ENCODE peak calls at places on chromosomes 16 and 17, in nine cellular contexts. One of them, this sample, is unnamed.

GRCh38 chr17:44913676-44914075 is 1.6 kb downstream of the GFAP start:
- DNase-seq in natural killer cell: no peak
- DNase-seq in mesothelial cell of epicardium: no peak
- DNase-seq in activated CD4-positive, alpha-beta T cell treated with anti-CD3 and anti-CD28 coated beads, Interleukin-2, amount 10 ng/mL, durations not matched to agents 7 days and 5 days: no peak
- DNase-seq in stimulated activated CD8-positive, alpha-beta memory T cell treated with anti-CD3 and anti-CD28 coated beads, Interleukin-4, amount 100 ng/mL, for 48 hours: no peak
- DNase-seq in fibroblast of villous mesenchyme: no peak
- DNase-seq in stimulated activated CD4-positive, alpha-beta T cell treated with anti-CD3 and anti-CD28 coated beads, Interleukin-4, amount 100 ng/mL, for 48 hours: no peak
- DNase-seq in GM18507: no peak
- DNase-seq in Right ventricle myocardium superior: no peak
- DNase-seq in this sample: no peak

GRCh38 chr16:53744449-53744848 is 40.5 kb downstream of the FTO start:
- DNase-seq in natural killer cell: no peak
- DNase-seq in mesothelial cell of epicardium: no peak
- DNase-seq in activated CD4-positive, alpha-beta T cell treated with anti-CD3 and anti-CD28 coated beads, Interleukin-2, amount 10 ng/mL, durations not matched to agents 7 days and 5 days: peak; percentile 20
- DNase-seq in stimulated activated CD8-positive, alpha-beta memory T cell treated with anti-CD3 and anti-CD28 coated beads, Interleukin-4, amount 100 ng/mL, for 48 hours: peak; percentile 27
- DNase-seq in fibroblast of villous mesenchyme: no peak
- DNase-seq in stimulated activated CD4-positive, alpha-beta T cell treated with anti-CD3 and anti-CD28 coated beads, Interleukin-4, amount 100 ng/mL, for 48 hours: no peak
- DNase-seq in GM18507: no peak
- DNase-seq in Right ventricle myocardium superior: no peak
- DNase-seq in this sample: no peak

GRCh38 chr17:66337268-66337667 is 34.9 kb downstream of the PRKCA start:
- DNase-seq in natural killer cell: no peak
- DNase-seq in mesothelial cell of epicardium: no peak
- DNase-seq in activated CD4-positive, alpha-beta T cell treated with anti-CD3 and anti-CD28 coated beads, Interleukin-2, amount 10 ng/mL, durations not matched to agents 7 days and 5 days: no peak
- DNase-seq in stimulated activated CD8-positive, alpha-beta memory T cell treated with anti-CD3 and anti-CD28 coated beads, Interleukin-4, amount 100 ng/mL, for 48 hours: no peak
- DNase-seq in fibroblast of villous mesenchyme: no peak
- DNase-seq in stimulated activated CD4-positive, alpha-beta T cell treated with anti-CD3 and anti-CD28 coated beads, Interleukin-4, amount 100 ng/mL, for 48 hours: no peak
- DNase-seq in GM18507: no peak
- DNase-seq in Right ventricle myocardium superior: no peak
- DNase-seq in this sample: no peak

GRCh38 chr17:58373003-58373402 is 21.0 kb upstream of the SUPT4H1 start:
- DNase-seq in natural killer cell: no peak
- DNase-seq in mesothelial cell of epicardium: no peak
- DNase-seq in activated CD4-positive, alpha-beta T cell treated with anti-CD3 and anti-CD28 coated beads, Interleukin-2, amount 10 ng/mL, durations not matched to agents 7 days and 5 days: no peak
- DNase-seq in stimulated activated CD8-positive, alpha-beta memory T cell treated with anti-CD3 and anti-CD28 coated beads, Interleukin-4, amount 100 ng/mL, for 48 hours: no peak
- DNase-seq in fibroblast of villous mesenchyme: no peak
- DNase-seq in stimulated activated CD4-positive, alpha-beta T cell treated with anti-CD3 and anti-CD28 coated beads, Interleukin-4, amount 100 ng/mL, for 48 hours: no peak
- DNase-seq in GM18507: no peak
- DNase-seq in Right ventricle myocardium superior: no peak
- DNase-seq in this sample: no peak

GRCh38 chr17:50213026-50214015 is 11.9 kb upstream of the COL1A1 start:
- DNase-seq in natural killer cell: peak; percentile 50
- DNase-seq in mesothelial cell of epicardium: no peak
- DNase-seq in activated CD4-positive, alpha-beta T cell treated with anti-CD3 and anti-CD28 coated beads, Interleukin-2, amount 10 ng/mL, durations not matched to agents 7 days and 5 days: peak; percentile 23
- DNase-seq in stimulated activated CD8-positive, alpha-beta memory T cell treated with anti-CD3 and anti-CD28 coated beads, Interleukin-4, amount 100 ng/mL, for 48 hours: peak; percentile 55
- DNase-seq in fibroblast of villous mesenchyme: no peak
- DNase-seq in stimulated activated CD4-positive, alpha-beta T cell treated with anti-CD3 and anti-CD28 coated beads, Interleukin-4, amount 100 ng/mL, for 48 hours: no peak
- DNase-seq in GM18507: peak; percentile 52
- DNase-seq in Right ventricle myocardium superior: no peak
- DNase-seq in this sample: peak; percentile 61

GRCh38 chr17:56185491-56185890 is 32.2 kb downstream of the ANKFN1 start:
- DNase-seq in natural killer cell: no peak
- DNase-seq in mesothelial cell of epicardium: no peak
- DNase-seq in activated CD4-positive, alpha-beta T cell treated with anti-CD3 and anti-CD28 coated beads, Interleukin-2, amount 10 ng/mL, durations not matched to agents 7 days and 5 days: no peak
- DNase-seq in stimulated activated CD8-positive, alpha-beta memory T cell treated with anti-CD3 and anti-CD28 coated beads, Interleukin-4, amount 100 ng/mL, for 48 hours: no peak
- DNase-seq in fibroblast of villous mesenchyme: peak; percentile 18
- DNase-seq in stimulated activated CD4-positive, alpha-beta T cell treated with anti-CD3 and anti-CD28 coated beads, Interleukin-4, amount 100 ng/mL, for 48 hours: no peak
- DNase-seq in GM18507: no peak
- DNase-seq in Right ventricle myocardium superior: no peak
- DNase-seq in this sample: no peak

GRCh38 chr17:53924530-53925455 is 102.1 kb downstream of the KIF2B start:
- DNase-seq in natural killer cell: no peak
- DNase-seq in mesothelial cell of epicardium: no peak
- DNase-seq in activated CD4-positive, alpha-beta T cell treated with anti-CD3 and anti-CD28 coated beads, Interleukin-2, amount 10 ng/mL, durations not matched to agents 7 days and 5 days: no peak
- DNase-seq in stimulated activated CD8-positive, alpha-beta memory T cell treated with anti-CD3 and anti-CD28 coated beads, Interleukin-4, amount 100 ng/mL, for 48 hours: no peak
- DNase-seq in fibroblast of villous mesenchyme: peak; percentile 4
- DNase-seq in stimulated activated CD4-positive, alpha-beta T cell treated with anti-CD3 and anti-CD28 coated beads, Interleukin-4, amount 100 ng/mL, for 48 hours: no peak
- DNase-seq in GM18507: no peak
- DNase-seq in Right ventricle myocardium superior: no peak
- DNase-seq in this sample: no peak

GRCh38 chr17:43389022-43389947 is 9.5 kb upstream of the ARL4D start:
- DNase-seq in natural killer cell: peak; percentile 80
- DNase-seq in mesothelial cell of epicardium: no peak
- DNase-seq in activated CD4-positive, alpha-beta T cell treated with anti-CD3 and anti-CD28 coated beads, Interleukin-2, amount 10 ng/mL, durations not matched to agents 7 days and 5 days: peak; percentile 88
- DNase-seq in stimulated activated CD8-positive, alpha-beta memory T cell treated with anti-CD3 and anti-CD28 coated beads, Interleukin-4, amount 100 ng/mL, for 48 hours: peak; percentile 86
- DNase-seq in fibroblast of villous mesenchyme: peak; percentile 83
- DNase-seq in stimulated activated CD4-positive, alpha-beta T cell treated with anti-CD3 and anti-CD28 coated beads, Interleukin-4, amount 100 ng/mL, for 48 hours: peak; percentile 78
- DNase-seq in GM18507: no peak
- DNase-seq in Right ventricle myocardium superior: peak; percentile 87
- DNase-seq in this sample: peak; percentile 87

GRCh38 chr17:6097005-6097279 is 26.8 kb downstream of the WSCD1 start:
- DNase-seq in natural killer cell: no peak
- DNase-seq in mesothelial cell of epicardium: no peak
- DNase-seq in activated CD4-positive, alpha-beta T cell treated with anti-CD3 and anti-CD28 coated beads, Interleukin-2, amount 10 ng/mL, durations not matched to agents 7 days and 5 days: no peak
- DNase-seq in stimulated activated CD8-positive, alpha-beta memory T cell treated with anti-CD3 and anti-CD28 coated beads, Interleukin-4, amount 100 ng/mL, for 48 hours: no peak
- DNase-seq in fibroblast of villous mesenchyme: no peak
- DNase-seq in stimulated activated CD4-positive, alpha-beta T cell treated with anti-CD3 and anti-CD28 coated beads, Interleukin-4, amount 100 ng/mL, for 48 hours: no peak
- DNase-seq in GM18507: no peak
- DNase-seq in Right ventricle myocardium superior: no peak
- DNase-seq in this sample: no peak

GRCh38 chr16:12239953-12240485 is 263.5 kb downstream of the SNX29 start:
- DNase-seq in natural killer cell: no peak
- DNase-seq in mesothelial cell of epicardium: no peak
- DNase-seq in activated CD4-positive, alpha-beta T cell treated with anti-CD3 and anti-CD28 coated beads, Interleukin-2, amount 10 ng/mL, durations not matched to agents 7 days and 5 days: no peak
- DNase-seq in stimulated activated CD8-positive, alpha-beta memory T cell treated with anti-CD3 and anti-CD28 coated beads, Interleukin-4, amount 100 ng/mL, for 48 hours: no peak
- DNase-seq in fibroblast of villous mesenchyme: peak; percentile 12
- DNase-seq in stimulated activated CD4-positive, alpha-beta T cell treated with anti-CD3 and anti-CD28 coated beads, Interleukin-4, amount 100 ng/mL, for 48 hours: no peak
- DNase-seq in GM18507: no peak
- DNase-seq in Right ventricle myocardium superior: no peak
- DNase-seq in this sample: no peak

GRCh38 chr17:38660097-38661026 is 14.4 kb downstream of the EPOP start:
- DNase-seq in natural killer cell: no peak
- DNase-seq in mesothelial cell of epicardium: no peak
- DNase-seq in activated CD4-positive, alpha-beta T cell treated with anti-CD3 and anti-CD28 coated beads, Interleukin-2, amount 10 ng/mL, durations not matched to agents 7 days and 5 days: no peak
- DNase-seq in stimulated activated CD8-positive, alpha-beta memory T cell treated with anti-CD3 and anti-CD28 coated beads, Interleukin-4, amount 100 ng/mL, for 48 hours: no peak
- DNase-seq in fibroblast of villous mesenchyme: no peak
- DNase-seq in stimulated activated CD4-positive, alpha-beta T cell treated with anti-CD3 and anti-CD28 coated beads, Interleukin-4, amount 100 ng/mL, for 48 hours: no peak
- DNase-seq in GM18507: no peak
- DNase-seq in Right ventricle myocardium superior: no peak
- DNase-seq in this sample: no peak